ENCODE peak calls at places on chromosomes 16 and 17, in five cellular contexts. E is sigmoid colon, V is A549, K is ovary, T is SK-N-SH. W is an unnamed sample.
A peak's percentile ranks its signal among the peaks of the same experiment; 100 is the strongest.

GRCh38 chr16:11586856-11587642 is at the start of gene LITAF:
- DNase-seq in K (peak; percentile 72), V (peak; percentile 67), T (peak; percentile 92), E (peak; percentile 81), W (peak; percentile 78)

GRCh38 chr17:73420897-73421296 is 109.1 kb upstream of the CDC42EP4 start:
- DNase-seq in T (peak; percentile 68), E (peak; percentile 28), V (peak; percentile 86), K (no peak), W (no peak)

GRCh38 chr16:85947511-85948509 is 48.8 kb downstream of the IRF8 start:
- DNase-seq in T (no peak), V (no peak), K (no peak), E (no peak), W (peak; percentile 43)

GRCh38 chr16:31507929-31508705 is at the start of gene RUSF1:
- DNase-seq in E (peak; percentile 95), T (peak; percentile 94), K (peak; percentile 91), V (peak; percentile 72), W (peak; percentile 93)

GRCh38 chr17:81426676-81427445 is 31.6 kb downstream of the BAHCC1 start:
- DNase-seq in E (no peak), V (no peak), K (no peak), T (peak; percentile 84), W (peak; percentile 77)

GRCh38 chr17:50877838-50878237 is 11.7 kb upstream of the TOB1 start:
- DNase-seq in V (no peak), T (no peak), E (no peak), K (no peak), W (no peak)

GRCh38 chr17:640436-640835 is 74.2 kb downstream of the VPS53 start:
- DNase-seq in E (no peak), K (no peak), T (no peak), V (no peak), W (no peak)

GRCh38 chr17:81651692-81652091 is 4.7 kb downstream of the PDE6G start:
- DNase-seq in E (peak; percentile 62), K (no peak), V (peak; percentile 92), T (peak; percentile 89), W (no peak)

GRCh38 chr16:56538331-56538730 is 18.5 kb upstream of the BBS2 start:
- DNase-seq in T (no peak), V (no peak), K (no peak), E (no peak), W (no peak)

GRCh38 chr17:45320349-45320930 is 3.6 kb upstream of the MAP3K14 start:
- DNase-seq in E (no peak), T (no peak), K (no peak), V (no peak), W (no peak)

GRCh38 chr16:64705443-64705842 is 416.4 kb downstream of the CDH11 start:
- DNase-seq in E (no peak), K (no peak), V (no peak), T (no peak), W (no peak)

GRCh38 chr17:65355246-65355645 is 206.2 kb downstream of the AXIN2 start:
- DNase-seq in K (no peak), E (no peak), T (no peak), V (no peak), W (no peak)

GRCh38 chr16:75445298-75445697 is 12.0 kb upstream of the CFDP1 start:
- DNase-seq in E (no peak), T (no peak), K (no peak), V (no peak), W (no peak)

GRCh38 chr16:84720180-84720579 is 20.4 kb downstream of the USP10 start:
- DNase-seq in T (peak; percentile 71), K (no peak), E (no peak), V (no peak), W (no peak)

GRCh38 chr16:49183911-49184310 is 97.7 kb downstream of the CBLN1 start:
- DNase-seq in V (peak; percentile 5), T (peak; percentile 37), K (no peak), E (no peak), W (no peak)

DNA sequence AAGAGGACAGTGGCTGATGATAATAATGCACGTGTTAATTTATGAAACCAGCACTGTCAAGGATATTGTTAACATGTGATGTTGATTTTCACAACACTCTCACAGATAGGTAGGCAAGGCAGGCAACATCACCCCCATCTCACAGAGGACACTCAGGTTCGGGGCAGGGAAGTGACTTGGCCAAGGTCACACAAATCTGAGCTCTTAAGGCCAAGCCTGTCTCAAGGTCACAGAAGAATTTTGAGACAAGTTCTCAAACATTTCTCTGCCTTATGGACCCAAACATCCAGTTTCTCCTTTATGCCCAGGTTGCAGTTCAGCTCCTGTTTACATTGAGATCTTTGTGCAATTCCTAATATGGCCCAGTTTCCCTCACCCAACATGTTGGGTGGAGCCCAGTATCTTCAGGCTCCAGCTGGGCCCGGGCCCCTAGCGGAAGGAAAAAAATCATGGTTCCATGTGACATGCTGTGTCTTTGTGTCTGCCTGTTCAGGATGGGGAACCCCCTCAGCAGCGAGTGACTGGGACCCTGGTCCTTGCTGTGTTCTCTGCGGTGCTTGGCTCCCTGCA is 1.3 kb downstream of the SLC2A4 start:
- DNase-seq in V (no peak), E (peak; percentile 78), K (no peak), T (peak; percentile 17), W (no peak)
- H3K4me1 ChIP-seq in V (peaks cover 11% of the 10 kb centered on the region), E (peaks cover 56% of the 10 kb centered on the region), K (peaks cover 6% of the 10 kb centered on the region), T (peaks cover 6% of the 10 kb centered on the region), W (peaks cover 42% of the 10 kb centered on the region)

DNA sequence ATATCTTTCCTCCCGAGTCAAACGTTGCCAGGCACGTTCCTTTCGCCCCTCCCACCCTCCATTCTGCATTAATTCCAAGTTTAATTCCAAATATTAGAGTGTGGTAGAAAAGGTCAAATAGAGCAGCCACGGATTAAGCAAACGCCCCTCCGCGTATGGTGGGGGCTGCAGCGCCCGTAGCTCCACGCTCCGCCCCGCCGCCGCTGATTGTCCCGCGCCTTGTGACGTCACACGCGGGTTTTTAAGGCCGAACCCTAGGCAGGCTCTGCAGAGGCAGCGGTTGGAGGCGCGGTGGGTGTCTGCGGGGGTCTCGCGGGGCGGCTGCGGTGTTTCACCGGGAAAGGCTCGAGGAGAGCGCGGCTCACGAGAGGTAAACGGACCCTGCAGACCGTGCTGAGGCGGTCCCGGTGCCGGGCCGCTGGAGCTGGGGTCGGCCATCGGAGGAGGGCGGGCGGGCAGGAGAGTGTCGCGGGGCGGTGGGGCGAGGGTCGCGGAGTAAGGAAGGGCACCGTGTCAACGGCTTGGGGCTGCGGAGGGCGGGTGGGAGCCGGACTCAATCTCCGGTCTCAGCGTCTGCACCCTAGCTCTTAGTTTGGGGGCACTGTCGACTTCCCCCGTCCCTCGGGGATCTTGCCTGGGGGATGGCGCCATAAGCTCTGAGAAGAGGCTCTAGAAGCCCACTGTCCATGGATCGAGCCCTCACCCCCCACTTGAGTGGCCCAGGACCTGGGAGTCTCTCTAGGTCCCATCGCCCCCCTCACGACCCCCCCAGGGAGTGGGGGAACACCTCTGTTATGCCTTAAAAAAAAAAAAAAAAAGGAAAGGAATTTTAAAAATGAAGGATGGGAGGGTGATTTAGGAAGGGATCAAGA is at the start of gene ARL4D:
- DNase-seq in V (peak; percentile 85), E (peak; percentile 97), K (peak; percentile 92), T (peak; percentile 92), W (peak; percentile 91)
- TF ChIP-seq EP300 in V (no peak), E (no peak), K (no peak), T (no peak), W (no peak)

GRCh38 chr16:89996178-89996489 is 23.1 kb downstream of the DBNDD1 start:
- DNase-seq in T (no peak), E (no peak), V (no peak), K (no peak), W (no peak)
- H3K9me3 ChIP-seq in T (peaks cover 6% of the 10 kb centered on the region), E (no peaks in the 10 kb centered on the region), V (peaks cover 55% of the 10 kb centered on the region), K (no peaks in the 10 kb centered on the region), W (no peaks in the 10 kb centered on the region)

GRCh38 chr17:47650525-47651522 is 1.1 kb downstream of the KPNB1 start:
- DNase-seq in T (peak; percentile 98), K (peak; percentile 95), V (peak; percentile 94), E (peak; percentile 98), W (peak; percentile 95)
- H3K4me1 ChIP-seq in T (peaks cover 8% of the 10 kb centered on the region), K (peaks cover 3% of the 10 kb centered on the region), V (peaks cover 46% of the 10 kb centered on the region), E (peaks cover 51% of the 10 kb centered on the region), W (peaks cover 69% of the 10 kb centered on the region)

DNA sequence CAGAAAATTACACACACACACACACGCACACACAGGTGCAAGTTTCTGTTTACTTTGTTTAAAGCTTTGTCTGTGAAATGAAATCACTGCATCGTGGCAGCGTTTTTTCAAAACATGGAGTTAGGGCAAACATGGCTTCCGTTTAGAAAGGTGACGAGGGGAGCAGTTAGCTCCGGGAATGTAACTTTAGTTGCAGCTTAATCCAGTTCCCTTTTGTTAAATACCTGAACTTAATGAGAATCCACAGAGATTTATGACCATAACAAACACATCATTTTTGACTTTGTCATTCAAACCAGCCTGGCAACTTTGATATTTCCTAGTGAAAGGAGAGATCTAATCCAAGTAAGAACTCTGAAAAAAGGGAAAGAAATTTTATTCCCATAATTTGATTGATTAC is 12.1 kb downstream of the HS3ST3A1 start:
- DNase-seq in V (no peak), T (no peak), K (no peak), E (no peak), W (no peak)
- TF ChIP-seq EP300 in V (no peak), T (no peak), K (no peak), E (no peak), W (no peak)

GRCh38 chr16:35687781-35688180 is 2228.4 kb downstream of the TP53TG3F start:
- DNase-seq in E (no peak), V (no peak), T (no peak), K (no peak), W (no peak)
- H3K9me3 ChIP-seq in E (no peaks in the 10 kb centered on the region), V (no peaks in the 10 kb centered on the region), T (no peaks in the 10 kb centered on the region), K (peaks cover 4% of the 10 kb centered on the region), W (peaks cover 99% of the 10 kb centered on the region)

W was measured in stomach.